ENCODE peak calls at places on chromosomes 5 and 9, in seven cellular contexts. C, E, B, I, O, H and L are unnamed samples.
A peak's percentile ranks its signal among the peaks of the same experiment; 100 is the strongest.

GRCh38 chr5:148973455-148973854 is 89.4 kb downstream of the SH3TC2 start:
- DNase-seq in B (no peak), C (no peak), H (peak; percentile 50), I (no peak), E (no peak), O (no peak), L (no peak)

GRCh38 chr5:163735069-163735468 is 229.7 kb downstream of the MAT2B start:
- DNase-seq in C (no peak), H (no peak), O (no peak), B (no peak), E (no peak), I (no peak), L (no peak)

GRCh38 chr5:80853413-80853812 is 106.8 kb upstream of the RASGRF2 start:
- DNase-seq in E (no peak), C (no peak), H (no peak), O (no peak), I (no peak), B (no peak), L (no peak)

GRCh38 chr5:135977375-135977928 is 22.7 kb upstream of the LECT2 start:
- DNase-seq in I (no peak), C (no peak), B (peak; percentile 79), H (peak; percentile 45), O (no peak), E (peak; percentile 67), L (peak; percentile 50)

GRCh38 chr5:161804263-161804662 is 43.7 kb upstream of the GABRA1 start:
- DNase-seq in I (no peak), C (no peak), H (no peak), B (no peak), E (no peak), O (no peak), L (no peak)

GRCh38 chr5:109347252-109347888 is 62.4 kb downstream of the PJA2 start:
- DNase-seq in O (no peak), I (no peak), C (no peak), B (no peak), H (no peak), E (no peak), L (no peak)

GRCh38 chr9:4339357-4339756 is 39.5 kb upstream of the GLIS3 start:
- DNase-seq in H (peak; percentile 86), C (peak; percentile 82), B (peak; percentile 79), I (peak; percentile 78), E (peak; percentile 16), O (peak; percentile 73), L (peak; percentile 75)

GRCh38 chr9:73613092-73613701 is 461.5 kb downstream of the ANXA1 start:
- DNase-seq in O (peak; percentile 31), I (no peak), B (no peak), C (no peak), H (no peak), E (no peak), L (no peak)

GRCh38 chr9:73219985-73220626 is 68.4 kb downstream of the ANXA1 start:
- DNase-seq in I (no peak), E (peak; percentile 9), O (no peak), B (no peak), H (peak; percentile 50), C (no peak), L (peak; percentile 16)

GRCh38 chr9:71772726-71773125 is 4.4 kb upstream of the CEMIP2 start:
- DNase-seq in E (no peak), B (no peak), C (no peak), I (no peak), O (no peak), H (no peak), L (no peak)

GRCh38 chr9:71767421-71768321 is 642 bp downstream of the CEMIP2 start:
- DNase-seq in I (peak; percentile 20), B (peak; percentile 15), O (no peak), E (no peak), H (peak; percentile 29), C (peak; percentile 37), L (no peak)

GRCh38 chr9:71768388-71769174 is at the start of gene CEMIP2:
- DNase-seq in H (peak; percentile 90), I (peak; percentile 87), B (peak; percentile 91), E (peak; percentile 82), C (peak; percentile 89), O (peak; percentile 75), L (peak; percentile 90)

GRCh38 chr9:71766663-71767062 is 1.6 kb downstream of the CEMIP2 start:
- DNase-seq in H (no peak), O (no peak), E (no peak), I (no peak), C (no peak), B (no peak), L (peak; percentile 17)

GRCh38 chr9:71769175-71770165 is 1.2 kb upstream of the CEMIP2 start:
- DNase-seq in I (peak; percentile 60), O (no peak), B (peak; percentile 86), C (peak; percentile 69), H (peak; percentile 43), E (peak; percentile 48), L (peak; percentile 33)
- TF ChIP-seq CTCF in I (no peak), O (peak; percentile 12), B (peak; percentile 6), C (no peak), H (peak; percentile 1), E (no peak), L (peak; percentile 19)

DNA sequence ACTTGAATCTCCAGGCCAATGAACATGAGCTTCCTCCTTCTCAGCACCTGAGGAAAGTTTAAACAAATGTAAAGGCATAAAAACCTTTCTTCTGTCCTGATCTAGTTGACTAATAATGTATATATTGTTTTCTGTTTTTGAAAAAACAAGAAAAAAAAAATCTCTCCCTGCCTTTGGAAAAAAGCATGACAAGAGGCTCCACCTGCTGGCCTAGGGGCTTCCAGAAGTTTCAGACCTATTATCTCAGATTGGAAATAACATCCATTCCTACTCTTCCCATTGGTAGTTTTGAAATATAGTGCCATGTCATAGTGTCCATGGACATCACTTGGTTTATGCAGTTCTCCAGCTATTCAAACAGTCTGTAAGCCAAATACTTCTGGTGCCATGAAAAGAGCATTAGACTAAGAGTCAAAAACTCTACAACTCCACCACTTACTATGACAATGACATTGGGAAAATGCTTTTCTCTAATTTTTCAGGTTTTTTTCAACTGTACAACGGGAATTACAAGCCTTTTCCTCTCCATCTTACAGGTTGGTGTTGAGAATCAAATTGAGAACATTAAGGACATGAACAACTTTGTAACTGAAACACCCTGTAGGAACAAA is 409.6 kb upstream of the MPDZ start:
- DNase-seq in E (no peak), O (peak; percentile 9), H (peak; percentile 57), B (no peak), I (no peak), C (no peak), L (no peak)
- TF ChIP-seq CTCF in E (no peak), O (peak; percentile 66), H (peak; percentile 68), B (peak; percentile 17), I (no peak), C (no peak), L (no peak)

DNA sequence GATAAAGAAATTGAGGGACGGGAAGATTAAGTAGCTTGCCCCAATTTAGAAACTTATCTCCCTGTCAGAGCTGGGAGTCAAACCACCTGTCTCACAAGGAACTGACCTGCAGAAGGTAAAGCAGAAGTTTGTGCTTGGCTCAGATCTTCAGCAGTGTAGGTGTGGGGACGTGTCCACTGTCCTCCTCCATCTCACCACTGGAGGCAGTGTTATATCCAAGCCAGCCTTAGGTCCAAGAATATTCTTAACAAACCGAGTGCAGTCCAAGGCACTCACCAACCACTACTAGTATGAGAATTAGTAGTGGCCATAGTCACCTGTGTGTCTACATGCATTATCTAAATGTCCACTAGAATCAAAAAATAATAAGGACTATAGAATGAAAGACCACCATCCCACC is 86.3 kb upstream of the IRX1 start:
- DNase-seq in C (no peak), B (no peak), I (no peak), O (no peak), E (no peak), H (no peak), L (no peak)
- TF ChIP-seq CTCF in C (no peak), B (no peak), I (no peak), O (no peak), E (no peak), H (no peak), L (no peak)

GRCh38 chr5:134142088-134142487 is 27.6 kb downstream of the TCF7 start:
- DNase-seq in O (no peak), I (peak; percentile 13), E (no peak), H (no peak), C (no peak), B (no peak), L (no peak)

GRCh38 chr5:134142806-134143205 is 28.3 kb downstream of the TCF7 start:
- DNase-seq in O (no peak), C (no peak), I (no peak), H (no peak), E (no peak), B (no peak), L (no peak)

GRCh38 chr5:134139891-134140469 is 25.5 kb downstream of the TCF7 start:
- DNase-seq in O (no peak), H (no peak), E (no peak), B (no peak), I (no peak), C (peak; percentile 13), L (no peak)

GRCh38 chr5:134140530-134141201 is 26.2 kb downstream of the TCF7 start:
- DNase-seq in H (peak; percentile 66), I (peak; percentile 54), E (peak; percentile 51), O (peak; percentile 47), C (peak; percentile 59), B (no peak), L (peak; percentile 74)

GRCh38 chr5:134141346-134142050 is 27.0 kb downstream of the TCF7 start:
- DNase-seq in I (no peak), O (no peak), H (no peak), B (no peak), E (no peak), C (no peak), L (no peak)
- TF ChIP-seq CTCF in I (no peak), O (no peak), H (peak; percentile 26), B (no peak), E (peak; percentile 23), C (no peak), L (peak; percentile 24)

GRCh38 chr5:117455236-117456233 is 880.9 kb upstream of the SEMA6A start:
- DNase-seq in I (no peak), H (no peak), C (no peak), B (no peak), O (no peak), E (no peak), L (no peak)
- TF ChIP-seq CTCF in I (no peak), H (peak; percentile 12), C (no peak), B (no peak), O (peak; percentile 31), E (peak; percentile 20), L (no peak)

DNA sequence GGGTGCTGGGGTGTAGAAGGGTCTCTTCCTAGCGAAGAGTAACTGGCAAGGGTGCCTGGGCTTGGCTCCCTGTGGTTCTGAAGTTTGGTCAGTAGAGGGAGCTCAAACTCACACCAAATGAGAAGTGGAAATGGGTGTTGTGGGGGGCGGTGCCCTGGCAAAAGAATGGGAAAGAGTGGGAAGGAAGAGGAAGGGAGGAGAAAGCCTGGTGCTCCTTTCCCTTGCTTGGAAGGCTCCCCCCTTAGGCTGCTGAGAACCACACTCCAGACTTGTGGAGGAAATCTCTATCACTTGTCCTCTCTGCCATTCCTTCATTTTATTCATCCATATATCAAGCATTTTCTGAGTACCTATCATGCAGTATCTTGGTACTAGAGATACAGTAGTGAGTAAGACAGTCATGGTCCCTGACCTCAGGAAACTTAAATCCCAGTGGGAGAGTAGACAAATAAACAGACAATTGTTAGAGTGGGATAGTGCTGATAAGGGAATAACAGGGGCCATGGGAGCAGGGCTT is 13.0 kb downstream of the SLC4A9 start:
- DNase-seq in B (peak; percentile 62), O (peak; percentile 57), C (peak; percentile 71), I (peak; percentile 72), H (peak; percentile 79), E (no peak), L (peak; percentile 62)
- TF ChIP-seq CTCF in B (peak; percentile 73), O (peak; percentile 91), C (peak; percentile 81), I (peak; percentile 76), H (peak; percentile 91), E (peak; percentile 93), L (peak; percentile 84)